ENCODE peak calls at places on chromosomes 12 and 14, in eight cellular contexts. F is cardiac muscle cell; W is foreskin fibroblast; G is naive thymus-derived CD4-positive, alpha-beta T cell; S is HL-60; A is heart right ventricle; T is effector memory CD4-positive, alpha-beta T cell; P is heart left ventricle. D is an unnamed sample.

GRCh38 chr12:126481688-126482087 is 1416.5 kb downstream of the AACS start:
- DNase-seq in G (no peak), S (no peak), W (no peak), P (no peak), T (no peak), A (no peak), F (no peak), D (no peak)

GRCh38 chr12:110180591-110181005 is 56.4 kb downstream of the IFT81 start:
- DNase-seq in W (peak), S (no peak), A (no peak), G (no peak), T (no peak), F (no peak), P (no peak), D (no peak)

GRCh38 chr12:104504151-104504550 is 47.4 kb downstream of the CHST11 start:
- DNase-seq in P (no peak), W (no peak), F (no peak), T (no peak), A (no peak), S (no peak), G (no peak), D (no peak)

GRCh38 chr12:27780612-27781408 is 774 bp upstream of the MANSC4 start:
- DNase-seq in P (peak), G (no peak), F (peak), T (peak), A (peak), S (peak), W (peak), D (no peak)

GRCh38 chr14:70726651-70727375 is 82.5 kb downstream of the MAP3K9 start:
- DNase-seq in W (no peak), G (no peak), F (no peak), P (no peak), A (no peak), T (no peak), S (no peak), D (no peak)

GRCh38 chr12:96219700-96220206 is 25.6 kb downstream of the ELK3 start:
- DNase-seq in S (no peak), T (no peak), G (no peak), A (no peak), W (peak), F (no peak), P (no peak), D (peak)

GRCh38 chr12:81181701-81182100 is 103.8 kb downstream of the ACSS3 start:
- DNase-seq in W (no peak), T (no peak), A (no peak), S (no peak), P (no peak), G (no peak), F (no peak), D (no peak)

GRCh38 chr14:58073516-58073915 is 78.5 kb downstream of the ARMH4 start:
- DNase-seq in S (no peak), G (no peak), F (no peak), W (no peak), T (no peak), A (no peak), P (no peak), D (no peak)

GRCh38 chr14:53411110-53411509 is 258.0 kb upstream of the DDHD1 start:
- DNase-seq in A (no peak), S (no peak), F (no peak), T (no peak), G (no peak), P (peak), W (peak), D (peak)

GRCh38 chr14:101039031-101039754 is 135.7 kb upstream of the RTL1 start:
- DNase-seq in F (no peak), W (no peak), A (no peak), G (no peak), P (peak), S (no peak), T (no peak), D (no peak)

GRCh38 chr12:45483571-45483970 is 245.9 kb upstream of the ARID2 start:
- DNase-seq in W (peak), A (peak), F (no peak), T (no peak), G (no peak), P (peak), S (no peak), D (no peak)

GRCh38 chr12:131711551-131712205 is 788 bp downstream of the SFSWAP start:
- DNase-seq in W (no peak), A (no peak), G (no peak), S (no peak), T (no peak), F (no peak), P (no peak), D (no peak)

GRCh38 chr12:131714759-131715158 is 3.9 kb downstream of the SFSWAP start:
- DNase-seq in S (no peak), W (no peak), P (no peak), T (no peak), F (no peak), A (no peak), G (no peak), D (no peak)

GRCh38 chr12:131720241-131720640 is 9.4 kb downstream of the SFSWAP start:
- DNase-seq in F (no peak), A (no peak), W (no peak), T (no peak), G (no peak), P (no peak), S (no peak), D (no peak)

GRCh38 chr12:131713349-131713748 is 2.5 kb downstream of the SFSWAP start:
- DNase-seq in G (no peak), S (no peak), P (no peak), A (no peak), W (no peak), F (no peak), T (no peak), D (no peak)

GRCh38 chr12:131716282-131716681 is 5.4 kb downstream of the SFSWAP start:
- DNase-seq in S (no peak), A (no peak), G (no peak), T (no peak), P (no peak), F (no peak), W (no peak), D (no peak)
- H3K4me3 ChIP-seq in S (no peak), A (no peak), G (no peak), T (no peak), P (no peak), F (no peak), W (no peak), D (no peak)

DNA sequence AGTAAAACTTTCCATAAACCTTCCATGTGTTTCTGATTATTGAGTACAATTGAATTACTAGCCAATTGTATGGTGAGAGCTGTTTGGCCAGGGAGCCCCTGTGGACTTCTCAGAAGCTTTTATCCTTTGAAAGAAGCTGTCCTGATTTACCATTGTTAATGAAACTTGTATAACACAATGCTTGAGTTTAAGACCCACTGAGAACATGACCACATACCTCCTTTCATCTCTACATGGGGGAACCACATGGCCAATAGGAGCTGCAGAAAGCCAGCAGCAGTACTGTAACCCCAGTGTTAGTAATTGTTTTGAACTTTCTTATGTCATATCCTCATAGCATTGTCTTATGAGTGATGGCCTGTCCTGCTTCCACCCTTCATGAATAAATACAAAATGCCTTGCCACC is 815.5 kb downstream of the NRXN3 start:
- DNase-seq in T (no peak), F (no peak), G (no peak), P (no peak), S (no peak), W (peak), A (no peak), D (no peak)
- H3K4me3 ChIP-seq in T (no peak), F (no peak), G (no peak), P (no peak), S (no peak), W (no peak), A (no peak), D (no peak)

DNA sequence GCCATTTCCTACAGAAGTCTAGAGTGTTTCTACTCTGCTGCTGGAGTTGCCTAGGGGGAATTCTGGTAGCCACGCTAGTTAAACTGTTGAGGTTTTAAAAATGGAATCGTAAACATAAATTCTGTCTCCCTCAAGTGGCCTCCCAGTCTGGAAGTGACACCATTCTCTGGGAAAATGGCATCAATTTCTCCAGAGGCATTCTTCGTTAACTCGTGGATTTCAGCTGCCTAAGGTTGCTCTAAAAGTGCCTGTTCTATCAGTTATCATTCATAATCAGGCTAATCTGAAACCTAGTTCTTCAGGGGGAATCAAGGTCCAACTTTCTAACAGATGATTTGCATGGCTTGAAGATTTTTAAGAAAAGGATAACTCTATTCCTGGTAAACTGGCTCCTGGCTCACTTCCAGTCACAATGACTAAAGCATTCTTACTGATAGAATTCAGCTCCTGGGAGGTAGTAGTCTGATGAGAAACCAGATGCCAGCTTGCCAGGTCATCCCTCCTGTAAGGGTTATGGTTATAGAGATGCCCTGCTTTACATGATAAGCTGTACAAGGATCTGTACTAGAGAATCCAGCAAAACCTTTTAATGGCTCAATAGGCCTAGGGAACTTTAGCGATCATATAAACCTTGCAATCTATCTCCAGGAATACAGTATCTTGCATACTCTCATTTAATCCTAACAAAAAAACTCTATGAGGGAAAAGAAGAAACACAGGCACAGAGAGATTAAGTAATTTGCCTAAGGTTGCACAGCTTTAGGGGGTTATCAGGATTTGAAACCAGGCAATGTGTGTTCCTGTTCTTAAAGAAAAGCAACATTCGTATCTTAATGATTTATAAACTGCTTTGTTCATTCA is 1.5 kb downstream of the L3HYPDH start:
- DNase-seq in F (peak), A (peak), T (no peak), G (no peak), P (peak), S (no peak), W (peak), D (peak)
- H3K4me3 ChIP-seq in F (peak), A (peak), T (peak), G (peak), P (peak), S (peak), W (peak), D (peak)

DNA sequence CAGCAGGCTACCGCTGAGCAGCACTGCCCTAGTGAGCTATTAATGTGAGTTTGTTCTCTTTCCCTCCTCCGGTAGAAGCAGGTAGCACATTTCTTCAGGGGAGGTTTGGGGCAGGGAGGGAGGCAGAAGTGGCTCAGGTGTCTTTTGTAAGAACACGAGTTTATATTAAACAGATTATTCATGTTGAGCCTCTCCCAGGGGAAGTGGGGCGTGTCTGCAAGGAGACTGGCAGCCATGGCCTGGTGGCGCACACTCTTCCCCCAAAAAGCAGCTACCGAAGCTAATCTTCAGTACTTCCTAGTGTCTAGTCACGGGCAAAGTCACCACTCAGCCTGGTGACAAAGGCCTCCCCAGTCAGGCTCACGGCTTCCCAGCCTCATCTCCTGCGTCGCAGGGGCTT is 53.3 kb downstream of the PRIMA1 start:
- DNase-seq in G (no peak), T (no peak), F (no peak), P (no peak), W (no peak), S (no peak), A (no peak), D (no peak)
- H3K4me3 ChIP-seq in G (no peak), T (no peak), F (no peak), P (no peak), W (no peak), S (no peak), A (no peak), D (no peak)

D was measured in AG04450.